ENCODE peak calls at places on chromosomes 5 and 9, in ten cellular contexts. A is stimulated activated CD4-positive, alpha-beta T cell treated with anti-CD3 and anti-CD28 coated beads, Interleukin-2, amount 100 ng/mL, for 24 hours; F is CD8-positive, alpha-beta T cell; M is WTC11; G is RWPE1; O is hypothalamus; D is AG04450; H is lung; N is EL; T is activated CD8-positive, alpha-beta memory T cell treated with anti-CD3 and anti-CD28 coated beads for 24 hours. C is an unnamed sample.

GRCh38 chr5:112742424-112742823 is 4.7 kb downstream of the APC start:
- DNase-seq in A (no peak), F (no peak), M (no peak), G (no peak), O (peak; percentile 10), D (no peak), H (no peak), N (peak; percentile 13), T (no peak), C (no peak)

GRCh38 chr5:160325716-160326115 is 13.4 kb upstream of the CCNJL start:
- DNase-seq in A (no peak), F (no peak), M (no peak), G (no peak), O (no peak), D (no peak), H (no peak), N (no peak), T (no peak), C (no peak)

GRCh38 chr5:175823731-175824525 is 47.5 kb upstream of the CPLX2 start:
- DNase-seq in A (no peak), F (no peak), M (peak; percentile 34), G (no peak), O (no peak), D (no peak), H (no peak), N (no peak), T (no peak), C (no peak)

GRCh38 chr5:170701321-170701720 is 82.2 kb upstream of the GABRP start:
- DNase-seq in A (no peak), F (no peak), M (no peak), G (no peak), O (no peak), D (no peak), H (no peak), N (no peak), T (no peak), C (no peak)

GRCh38 chr9:130944510-130945058 is 5.5 kb upstream of the FIBCD1 start:
- DNase-seq in A (no peak), F (no peak), M (no peak), G (no peak), O (no peak), D (no peak), H (no peak), N (no peak), T (no peak), C (no peak)

GRCh38 chr5:157679801-157680200 is 8.5 kb downstream of the C5orf52 start:
- DNase-seq in A (no peak), F (no peak), M (no peak), G (no peak), O (no peak), D (no peak), H (no peak), N (no peak), T (no peak), C (peak; percentile 22)

GRCh38 chr5:111337133-111337532 is 112.9 kb downstream of the CAMK4 start:
- DNase-seq in A (no peak), F (no peak), M (no peak), G (no peak), O (no peak), D (no peak), H (no peak), N (no peak), T (no peak), C (no peak)

GRCh38 chr5:139243425-139243965 is 45.3 kb upstream of the SIL1 start:
- DNase-seq in A (no peak), F (no peak), M (no peak), G (no peak), O (no peak), D (peak; percentile 32), H (no peak), N (no peak), T (no peak), C (no peak)

GRCh38 chr5:96823900-96824351 is 16.2 kb upstream of the ERAP1 start:
- DNase-seq in A (no peak), F (no peak), M (no peak), G (peak; percentile 92), O (no peak), D (no peak), H (no peak), N (peak; percentile 87), T (no peak), C (no peak)

GRCh38 chr5:86909896-86910295 is 292.2 kb downstream of the COX7C start:
- DNase-seq in A (no peak), F (no peak), M (no peak), G (peak; percentile 73), O (no peak), D (no peak), H (no peak), N (peak; percentile 88), T (no peak), C (no peak)

GRCh38 chr5:150511641-150512367 is 3.9 kb downstream of the NDST1 start:
- DNase-seq in A (no peak), F (no peak), M (peak; percentile 64), G (peak; percentile 97), O (no peak), D (no peak), H (no peak), N (peak; percentile 75), T (no peak), C (peak; percentile 77)

GRCh38 chr5:152058267-152058666 is 133.6 kb upstream of the GLRA1 start:
- DNase-seq in A (no peak), F (no peak), M (no peak), G (no peak), O (no peak), D (no peak), H (no peak), N (no peak), T (no peak), C (no peak)

GRCh38 chr5:139726248-139726647 is 69.4 kb upstream of the PSD2 start:
- DNase-seq in A (no peak), F (no peak), M (no peak), G (no peak), O (no peak), D (no peak), H (no peak), N (no peak), T (no peak), C (no peak)

GRCh38 chr9:134434896-134435506 is 108.7 kb downstream of the RXRA start:
- DNase-seq in A (no peak), F (no peak), M (no peak), G (peak; percentile 90), O (peak; percentile 90), D (peak; percentile 92), H (peak; percentile 94), N (peak; percentile 95), T (no peak), C (peak; percentile 83)

GRCh38 chr9:27379311-27380236 is 82.6 kb upstream of the EQTN start:
- DNase-seq in A (no peak), F (no peak), M (no peak), G (no peak), O (no peak), D (no peak), H (no peak), N (no peak), T (no peak), C (no peak)

C was measured in type B pancreatic cell.